ENCODE peak calls at places on chromosomes 4 and X, in eight cellular contexts. I, D, W, B, C, N, X and P are unnamed samples.

GRCh38 chr4:154124539-154125255 is 335.8 kb upstream of the SFRP2 start:
- DNase-seq in I (no peak), D (no peak), W (no peak), B (no peak), C (no peak), N (no peak), X (no peak), P (peak)

GRCh38 chrX:129792586-129793291 is 13.0 kb downstream of the SASH3 start:
- DNase-seq in I (no peak), D (peak), W (no peak), B (no peak), C (no peak), N (no peak), X (no peak), P (no peak)

GRCh38 chr4:154626793-154627484 is 14.5 kb upstream of the FGG start:
- DNase-seq in I (peak), D (no peak), W (peak), B (no peak), C (peak), N (no peak), X (no peak), P (peak)

GRCh38 chr4:109298279-109299010 is 4.0 kb downstream of the COL25A1 start:
- DNase-seq in I (no peak), D (no peak), W (peak), B (no peak), C (no peak), N (no peak), X (no peak), P (peak)

GRCh38 chr4:64230709-64231310 is 178.4 kb downstream of the TECRL start:
- DNase-seq in I (no peak), D (peak), W (no peak), B (no peak), C (no peak), N (no peak), X (no peak), P (no peak)

GRCh38 chrX:58025979-58026378 is 115.7 kb upstream of the ZXDA start:
- DNase-seq in I (no peak), D (peak), W (peak), B (no peak), C (peak), N (peak), X (no peak), P (no peak)

GRCh38 chrX:110671068-110671803 is 124.4 kb downstream of the CHRDL1 start:
- DNase-seq in I (no peak), D (no peak), W (no peak), B (no peak), C (no peak), N (no peak), X (peak), P (no peak)

GRCh38 chrX:638482-639131 is 8.0 kb downstream of the SHOX start:
- DNase-seq in I (no peak), D (no peak), W (no peak), B (no peak), C (peak), N (no peak), X (no peak), P (no peak)

GRCh38 chrX:63428348-63428747 is 77.2 kb upstream of the SPIN4 start:
- DNase-seq in I (no peak), D (no peak), W (no peak), B (no peak), C (no peak), N (no peak), X (no peak), P (peak)

GRCh38 chrX:130715299-130715698 is 187.7 kb downstream of the ENOX2 start:
- DNase-seq in I (no peak), D (no peak), W (no peak), B (no peak), C (no peak), N (no peak), X (no peak), P (peak)

GRCh38 chr4:1293531-1293941 is 3.8 kb downstream of the MAEA start:
- DNase-seq in I (no peak), D (no peak), W (no peak), B (no peak), C (peak), N (no peak), X (peak), P (no peak)

GRCh38 chrX:123698979-123699378 is 33.9 kb downstream of the THOC2 start:
- DNase-seq in I (no peak), D (no peak), W (no peak), B (no peak), C (no peak), N (peak), X (no peak), P (no peak)

GRCh38 chr4:120769227-120769626 is 153.3 kb downstream of the PRDM5 start:
- DNase-seq in I (no peak), D (no peak), W (no peak), B (peak), C (no peak), N (no peak), X (no peak), P (peak)
- H3K27ac ChIP-seq in I (no peak), D (no peak), W (no peak), B (no peak), C (no peak), N (no peak), X (no peak), P (no peak)

GRCh38 chrX:121000589-121000988 is 15.0 kb upstream of the CT47A1 start:
- DNase-seq in I (no peak), D (no peak), W (no peak), B (no peak), C (no peak), N (no peak), X (peak), P (no peak)
- TF ChIP-seq CTCF in I (no peak), D (peak), W (no peak), B (no peak), C (no peak), N (peak), X (no peak), P (peak)

DNA sequence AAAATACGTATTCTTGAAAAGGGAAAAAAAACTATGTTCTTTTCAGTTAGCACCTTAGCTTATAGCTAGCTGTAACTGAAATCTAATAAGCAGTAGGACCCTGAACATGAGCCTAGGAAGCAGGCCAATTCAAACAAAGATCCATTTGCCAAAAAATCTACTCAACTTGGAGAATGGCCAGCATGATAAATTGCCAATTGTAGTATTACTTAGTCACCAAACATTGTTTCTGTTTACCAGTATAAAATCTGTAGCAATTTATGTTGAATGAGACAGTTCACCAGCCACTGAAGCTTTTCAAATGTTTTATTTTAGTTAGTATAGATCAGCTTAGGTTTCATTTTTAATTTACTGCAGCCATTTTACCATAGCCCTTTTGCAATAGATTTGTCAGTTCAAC is 323.6 kb upstream of the DIPK2B start:
- DNase-seq in I (no peak), D (no peak), W (no peak), B (peak), C (no peak), N (no peak), X (no peak), P (no peak)
- H3K27ac ChIP-seq in I (no peak), D (no peak), W (no peak), B (no peak), C (no peak), N (no peak), X (no peak), P (no peak)

DNA sequence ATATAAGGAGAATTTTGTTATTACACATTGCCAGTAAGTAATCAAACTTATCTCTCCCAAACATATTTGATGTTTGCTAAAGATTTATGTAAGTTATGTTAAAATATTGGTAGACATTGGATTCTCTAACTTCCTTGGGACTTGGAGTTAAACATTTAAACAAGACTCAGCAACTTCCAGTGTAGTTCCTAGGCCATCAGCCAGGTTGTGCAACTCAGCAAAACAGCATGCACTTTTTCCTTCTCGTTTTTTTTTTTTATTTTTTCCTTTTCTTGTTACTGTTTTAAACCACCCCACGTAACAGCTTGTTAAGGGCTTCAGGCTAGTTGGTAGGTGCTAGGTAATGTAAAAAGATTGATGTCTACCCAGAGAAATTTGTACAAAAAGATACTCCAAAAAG is 510.4 kb downstream of the ANKRD50 start:
- DNase-seq in I (peak), D (no peak), W (no peak), B (no peak), C (no peak), N (no peak), X (no peak), P (no peak)
- TF ChIP-seq CTCF in I (no peak), D (no peak), W (no peak), B (peak), C (no peak), N (peak), X (no peak), P (peak)

GRCh38 chrX:24080670-24081069 is 25.9 kb downstream of the EIF2S3 start:
- DNase-seq in I (no peak), D (no peak), W (no peak), B (no peak), C (no peak), N (no peak), X (peak), P (no peak)
- H3K27ac ChIP-seq in I (no peak), D (no peak), W (no peak), B (no peak), C (no peak), N (no peak), X (peak), P (no peak)